ENCODE peak calls at places on chromosomes 2 and 18, in six cellular contexts. Y is K562, V is GM12878, G is HCT116, S is H1, H is endothelial cell of umbilical vein. N is an unnamed sample.
A peak's percentile ranks its signal among the peaks of the same experiment; 100 is the strongest.

GRCh38 chr18:28208712-28209265 is 31.9 kb upstream of the CDH2 start:
- DNase-seq in V (no peak), G (no peak), H (no peak), S (no peak), Y (no peak), N (no peak)

GRCh38 chr2:150011336-150011735 is 423.8 kb upstream of the MMADHC start:
- DNase-seq in S (no peak), Y (no peak), V (no peak), G (no peak), H (no peak), N (no peak)

GRCh38 chr18:56202567-56203136 is 435.7 kb downstream of the TXNL1 start:
- DNase-seq in G (no peak), H (peak; percentile 73), V (no peak), S (no peak), Y (no peak), N (no peak)

GRCh38 chr2:240933966-240934700 is 28.0 kb downstream of the CROCC2 start:
- DNase-seq in V (no peak), S (no peak), H (no peak), Y (no peak), G (no peak), N (no peak)

GRCh38 chr2:182949572-182950189 is 83.2 kb upstream of the FRZB start:
- DNase-seq in S (no peak), V (no peak), G (no peak), H (peak; percentile 11), Y (no peak), N (no peak)

GRCh38 chr2:20677301-20678176 is 10.6 kb downstream of the GDF7 start:
- DNase-seq in V (peak; percentile 15), G (no peak), H (peak; percentile 35), Y (no peak), S (no peak), N (peak; percentile 61)

GRCh38 chr2:170177950-170178781 is at the start of gene MYO3B:
- DNase-seq in V (no peak), G (no peak), H (no peak), Y (no peak), S (no peak), N (no peak)

GRCh38 chr18:79353238-79353637 is 42.5 kb upstream of the NFATC1 start:
- DNase-seq in Y (no peak), S (no peak), H (no peak), V (no peak), G (no peak), N (peak; percentile 61)

GRCh38 chr2:241584446-241584845 is 25.9 kb downstream of the BOK start:
- DNase-seq in H (no peak), S (no peak), G (peak; percentile 16), V (no peak), Y (peak; percentile 57), N (peak; percentile 69)

GRCh38 chr2:237201461-237202287 is 116.0 kb downstream of the COPS8 start:
- DNase-seq in S (no peak), G (peak; percentile 73), Y (peak; percentile 80), H (no peak), V (peak; percentile 25), N (no peak)

GRCh38 chr2:9418746-9419145 is 4.6 kb downstream of the ITGB1BP1 start:
- DNase-seq in G (no peak), H (no peak), V (no peak), Y (no peak), S (no peak), N (no peak)

GRCh38 chr2:54482725-54483124 is 26.6 kb downstream of the SPTBN1 start:
- DNase-seq in S (no peak), G (peak; percentile 64), H (peak; percentile 47), V (no peak), Y (no peak), N (no peak)

DNA sequence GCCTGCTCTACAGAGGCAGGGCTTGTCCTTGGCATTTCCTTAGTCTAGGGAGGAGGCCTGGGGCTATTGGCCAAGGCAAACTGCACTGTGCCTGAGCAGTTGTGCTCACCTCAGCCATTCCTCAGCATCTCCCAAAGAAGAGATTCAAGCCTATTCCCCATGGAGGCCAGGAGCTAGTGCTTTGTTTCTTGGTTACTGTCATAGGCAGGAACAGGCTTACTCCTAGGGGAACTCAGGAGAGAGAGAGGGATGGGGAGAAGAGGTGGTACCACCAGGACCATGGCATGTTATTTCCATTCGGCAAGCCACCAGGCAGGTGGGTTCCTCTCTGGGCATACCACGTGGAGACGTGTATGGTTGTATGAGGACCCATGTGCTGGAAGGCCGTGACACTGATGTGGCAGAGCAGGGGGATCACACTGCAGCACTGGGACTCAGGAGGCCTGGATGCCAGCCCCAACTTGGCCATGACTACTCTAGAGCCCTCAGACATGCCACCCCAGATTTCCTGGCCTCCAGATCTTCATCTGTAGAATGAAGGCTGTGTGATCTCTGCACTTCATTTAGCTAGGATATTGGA is 233.7 kb downstream of the LOXHD1 start:
- DNase-seq in G (no peak), V (no peak), H (no peak), S (no peak), Y (no peak), N (no peak)
- TF ChIP-seq POLR2AphosphoS5 in G (no peak), V (no peak), H (no peak), S (no peak), Y (no peak), N (no peak)

GRCh38 chr2:43225093-43225787 is 1.2 kb downstream of the ZFP36L2 start:
- DNase-seq in G (no peak), S (no peak), Y (peak; percentile 34), V (no peak), H (peak; percentile 64), N (peak; percentile 60)

GRCh38 chr2:43224571-43225092 is 1.8 kb downstream of the ZFP36L2 start:
- DNase-seq in V (no peak), S (no peak), H (no peak), G (no peak), Y (peak; percentile 39), N (peak; percentile 51)

GRCh38 chr2:43226955-43227829 is 786 bp upstream of the ZFP36L2 start:
- DNase-seq in G (peak; percentile 47), V (no peak), Y (peak; percentile 80), H (peak; percentile 87), S (no peak), N (peak; percentile 88)

GRCh38 chr2:43226558-43226954 is at the start of gene ZFP36L2:
- DNase-seq in Y (peak; percentile 95), S (no peak), G (peak; percentile 86), V (no peak), H (peak; percentile 91), N (peak; percentile 91)

GRCh38 chr2:43225788-43226557 is 433 bp downstream of the ZFP36L2 start:
- DNase-seq in S (no peak), H (peak; percentile 69), Y (peak; percentile 73), V (no peak), G (no peak), N (peak; percentile 56)
- TF ChIP-seq EZH2 in S (no peak), H (no peak), Y (no peak), V (no peak), G (no peak), N (no peak)

GRCh38 chr2:74149570-74150319 is 2.0 kb upstream of the BOLA3 start:
- DNase-seq in H (no peak), Y (no peak), V (no peak), S (no peak), G (no peak), N (peak; percentile 30)

GRCh38 chr2:74149249-74149530 is 1.5 kb upstream of the BOLA3 start:
- DNase-seq in H (no peak), G (no peak), S (no peak), V (no peak), Y (no peak), N (peak; percentile 31)

GRCh38 chr2:74155830-74156229 is 8.1 kb upstream of the BOLA3 start:
- DNase-seq in Y (no peak), G (no peak), H (no peak), S (no peak), V (no peak), N (no peak)

GRCh38 chr2:74148457-74149248 is 941 bp upstream of the BOLA3 start:
- DNase-seq in G (no peak), Y (no peak), S (no peak), H (no peak), V (no peak), N (peak; percentile 45)

GRCh38 chr2:74152954-74153353 is 5.2 kb upstream of the BOLA3 start:
- DNase-seq in S (no peak), G (no peak), V (no peak), Y (no peak), H (no peak), N (no peak)
- TF ChIP-seq POLR2AphosphoS5 in S (no peak), G (no peak), V (no peak), Y (no peak), H (no peak), N (no peak)

GRCh38 chr2:176122633-176123482 is at the start of gene HOXD9:
- DNase-seq in Y (no peak), S (no peak), H (peak; percentile 84), G (no peak), V (no peak), N (no peak)

GRCh38 chr2:176120369-176121307 is 1.9 kb upstream of the HOXD9 start:
- DNase-seq in V (no peak), G (no peak), S (no peak), Y (no peak), H (no peak), N (no peak)

GRCh38 chr2:176121377-176122111 is 975 bp upstream of the HOXD9 start:
- DNase-seq in S (no peak), V (no peak), Y (no peak), H (no peak), G (no peak), N (no peak)

GRCh38 chr2:176123483-176123843 is 944 bp downstream of the HOXD9 start:
- DNase-seq in V (no peak), G (no peak), Y (no peak), H (no peak), S (no peak), N (no peak)

DNA sequence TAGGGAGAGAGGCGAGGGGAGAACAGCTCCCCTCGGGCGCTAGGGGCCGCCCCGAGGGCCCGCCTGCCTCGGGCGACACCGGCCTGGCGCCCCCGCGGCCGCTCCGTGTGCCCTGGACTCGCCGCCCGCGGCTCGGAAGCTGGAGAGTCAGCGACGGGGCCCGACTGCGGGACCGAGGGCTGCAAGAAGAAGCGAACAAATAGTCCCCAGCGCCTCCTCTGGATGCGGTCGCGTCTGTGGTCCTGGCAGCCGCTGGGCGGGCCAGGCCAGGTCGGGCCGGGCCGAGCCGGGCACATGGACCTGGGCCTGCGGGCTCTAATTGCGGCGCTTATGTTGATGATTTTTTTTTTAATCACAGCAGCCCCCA is 270 bp upstream of the HOXD9 start:
- DNase-seq in H (no peak), V (no peak), G (no peak), S (no peak), Y (no peak), N (no peak)
- TF ChIP-seq EZH2 in H (no peak), V (no peak), G (no peak), S (no peak), Y (no peak), N (no peak)

N was measured in GM23338.